ENCODE peak calls at places on chromosome 5, in ten cellular contexts. W is hepatocyte; P is substantia nigra; T is Ammon's horn; X is hypothalamus; S is NAMALWA; Y is cerebellar nuclear complex; C is stimulated activated CD4-positive, alpha-beta T cell treated with anti-CD3 and anti-CD28 coated beads, Interleukin-2, amount 100 ng/mL, for 48 hours; A is heart right ventricle; Z is memory B cell. Q is an unnamed sample.

GRCh38 chr5:108266235-108266634 is 115.7 kb downstream of the FBXL17 start:
- DNase-seq in C (no peak), A (no peak), T (no peak), P (no peak), Z (no peak), W (no peak), Y (no peak), X (no peak), S (no peak), Q (no peak)

GRCh38 chr5:160242140-160242539 is 12.8 kb downstream of the FABP6 start:
- DNase-seq in Y (no peak), A (no peak), S (no peak), T (no peak), C (no peak), W (no peak), X (no peak), Z (no peak), P (no peak), Q (no peak)

GRCh38 chr5:138878437-138879235 is 3.5 kb upstream of the LRRTM2 start:
- DNase-seq in Z (no peak), Y (no peak), P (no peak), X (no peak), S (no peak), A (no peak), W (no peak), T (no peak), C (no peak), Q (no peak)

GRCh38 chr5:144028644-144029043 is 141.8 kb downstream of the YIPF5 start:
- DNase-seq in W (peak; percentile 51), Y (no peak), C (no peak), T (no peak), Z (no peak), A (no peak), P (no peak), X (no peak), S (no peak), Q (no peak)

GRCh38 chr5:52892242-52892878 is 96.8 kb upstream of the ITGA2 start:
- DNase-seq in T (no peak), P (no peak), X (no peak), W (no peak), C (no peak), Y (no peak), S (no peak), A (no peak), Z (no peak), Q (no peak)

GRCh38 chr5:54643679-54644078 is 126.1 kb downstream of the SNX18 start:
- DNase-seq in T (no peak), X (no peak), C (no peak), P (no peak), W (no peak), Z (no peak), Y (no peak), A (no peak), S (no peak), Q (no peak)

GRCh38 chr5:179023528-179024189 is at the start of gene ZNF879:
- DNase-seq in P (peak; percentile 95), Z (peak; percentile 90), C (peak; percentile 84), S (peak; percentile 88), W (peak; percentile 96), T (peak; percentile 95), A (peak; percentile 94), Y (peak; percentile 29), X (peak; percentile 56), Q (peak; percentile 87)

GRCh38 chr5:180516440-180516839 is 22.3 kb downstream of the CNOT6 start:
- DNase-seq in S (no peak), X (no peak), P (no peak), C (no peak), Y (no peak), T (no peak), Z (no peak), A (no peak), W (no peak), Q (no peak)

GRCh38 chr5:96243203-96243602 is 189.8 kb downstream of the PCSK1 start:
- DNase-seq in A (no peak), S (no peak), X (no peak), Y (no peak), Z (no peak), C (no peak), P (no peak), T (no peak), W (no peak), Q (no peak)

GRCh38 chr5:5609935-5610334 is 187.5 kb downstream of the ICE1 start:
- DNase-seq in X (no peak), Z (no peak), P (no peak), Y (no peak), W (no peak), T (no peak), S (no peak), A (no peak), C (no peak), Q (no peak)

GRCh38 chr5:12636209-12636608 is 732.0 kb upstream of the CTNND2 start:
- DNase-seq in C (no peak), S (no peak), W (no peak), P (no peak), T (no peak), Y (no peak), A (no peak), X (no peak), Z (no peak), Q (no peak)

GRCh38 chr5:78534148-78535009 is 114.2 kb downstream of the LHFPL2 start:
- DNase-seq in P (peak; percentile 16), T (no peak), A (peak; percentile 52), Y (no peak), X (no peak), S (no peak), W (no peak), C (no peak), Z (no peak), Q (no peak)

GRCh38 chr5:141604318-141604717 is 14.5 kb downstream of the DIAPH1 start:
- DNase-seq in C (no peak), T (no peak), A (no peak), Y (no peak), X (no peak), W (peak; percentile 75), Z (no peak), S (no peak), P (no peak), Q (no peak)

GRCh38 chr5:14174235-14174636 is 31.1 kb downstream of the TRIO start:
- DNase-seq in W (no peak), C (no peak), X (no peak), T (no peak), Y (no peak), P (no peak), Z (no peak), A (no peak), S (peak; percentile 64), Q (no peak)